ENCODE peak calls at places on chromosomes 13 and 19, in seven cellular contexts. O is K562; Q is CD4-positive, alpha-beta T cell; W is H4; N is HL-60; C is activated T-cell treated with anti-CD3 and anti-CD28 coated beads, Interleukin-2, amount 50 U/mL, for 1 hour; J is neural progenitor cell. E is an unnamed sample.

GRCh38 chr19:5480427-5480836 is 25.2 kb downstream of the ZNRF4 start:
- DNase-seq in O (peak; percentile 64), Q (peak; percentile 39), W (no peak), N (no peak), C (peak; percentile 36), J (peak; percentile 45), E (no peak)

GRCh38 chr19:48004236-48004635 is 9.8 kb downstream of the ELSPBP1 start:
- DNase-seq in O (no peak), Q (no peak), W (no peak), N (no peak), C (no peak), J (no peak), E (no peak)

GRCh38 chr19:18788782-18789421 is 2.2 kb downstream of the COMP start:
- DNase-seq in O (no peak), Q (no peak), W (no peak), N (no peak), C (no peak), J (no peak), E (no peak)

GRCh38 chr19:40363128-40363527 is 14.6 kb downstream of the PLD3 start:
- DNase-seq in O (peak; percentile 66), Q (no peak), W (no peak), N (no peak), C (no peak), J (no peak), E (no peak)

GRCh38 chr19:2365201-2365970 is 5.3 kb downstream of the TMPRSS9 start:
- DNase-seq in O (no peak), Q (no peak), W (no peak), N (no peak), C (no peak), J (no peak), E (no peak)

GRCh38 chr19:3852614-3853254 is 16.1 kb downstream of the ZFR2 start:
- DNase-seq in O (peak; percentile 79), Q (peak; percentile 40), W (peak; percentile 93), N (peak; percentile 10), C (peak; percentile 42), J (no peak), E (no peak)

GRCh38 chr13:44305845-44306244 is 67.8 kb upstream of the SERP2 start:
- DNase-seq in O (no peak), Q (no peak), W (peak; percentile 17), N (no peak), C (no peak), J (peak; percentile 34), E (no peak)

GRCh38 chr19:41626877-41627276 is at the start of gene CEACAM4:
- DNase-seq in O (no peak), Q (no peak), W (no peak), N (peak; percentile 76), C (no peak), J (no peak), E (peak; percentile 93)

GRCh38 chr19:6416658-6417405 is 7.8 kb downstream of the KHSRP start:
- DNase-seq in O (no peak), Q (no peak), W (no peak), N (no peak), C (no peak), J (no peak), E (no peak)

GRCh38 chr19:4866595-4867424 is 657 bp downstream of the PLIN3 start:
- DNase-seq in O (peak; percentile 71), Q (peak; percentile 49), W (peak; percentile 38), N (peak; percentile 63), C (peak; percentile 60), J (peak; percentile 80), E (peak; percentile 84)

GRCh38 chr13:27338816-27339215 is 68.2 kb downstream of the RASL11A start:
- DNase-seq in O (peak; percentile 37), Q (no peak), W (no peak), N (no peak), C (no peak), J (peak; percentile 73), E (no peak)

GRCh38 chr19:16542894-16543498 is 759 bp upstream of the CHERP start:
- DNase-seq in O (peak; percentile 64), Q (no peak), W (no peak), N (no peak), C (no peak), J (peak; percentile 13), E (no peak)

GRCh38 chr13:51330741-51331140 is 8.8 kb upstream of the SERPINE3 start:
- DNase-seq in O (no peak), Q (no peak), W (peak; percentile 79), N (peak; percentile 12), C (no peak), J (no peak), E (no peak)

GRCh38 chr19:15091918-15092753 is 10.1 kb downstream of the OR1I1 start:
- DNase-seq in O (peak; percentile 77), Q (no peak), W (peak; percentile 56), N (no peak), C (peak; percentile 52), J (peak; percentile 84), E (no peak)

GRCh38 chr19:3408996-3409345 is 42.6 kb downstream of the NFIC start:
- DNase-seq in O (no peak), Q (no peak), W (no peak), N (no peak), C (no peak), J (no peak), E (no peak)

GRCh38 chr13:32314968-32315254 is 252 bp downstream of the ZAR1L start:
- DNase-seq in O (peak; percentile 46), Q (no peak), W (peak; percentile 37), N (no peak), C (no peak), J (peak; percentile 55), E (no peak)

GRCh38 chr13:25821761-25822160 is 230.1 kb downstream of the SHISA2 start:
- DNase-seq in O (no peak), Q (no peak), W (no peak), N (no peak), C (no peak), J (no peak), E (no peak)

GRCh38 chr13:113936166-113936565 is 37.7 kb downstream of the C13orf46 start:
- DNase-seq in O (no peak), Q (no peak), W (no peak), N (no peak), C (no peak), J (no peak), E (peak; percentile 71)

GRCh38 chr13:31224174-31224669 is 24.4 kb downstream of the B3GLCT start:
- DNase-seq in O (no peak), Q (no peak), W (no peak), N (no peak), C (no peak), J (no peak), E (no peak)

GRCh38 chr13:113452942-113453901 is at the start of gene ADPRHL1:
- DNase-seq in O (no peak), Q (no peak), W (no peak), N (no peak), C (peak; percentile 4), J (no peak), E (peak; percentile 87)

GRCh38 chr19:11505032-11505503 is 571 bp downstream of the ZNF653 start:
- DNase-seq in O (peak; percentile 98), Q (peak; percentile 96), W (peak; percentile 92), N (peak; percentile 89), C (peak; percentile 98), J (peak; percentile 98), E (peak; percentile 98)

GRCh38 chr19:38162632-38163031 is 61.4 kb downstream of the DPF1 start:
- DNase-seq in O (no peak), Q (no peak), W (no peak), N (no peak), C (no peak), J (no peak), E (no peak)

GRCh38 chr13:112032186-112032835 is 34.6 kb upstream of the SOX1 start:
- DNase-seq in O (no peak), Q (no peak), W (peak; percentile 11), N (no peak), C (no peak), J (no peak), E (no peak)

GRCh38 chr19:55700813-55701212 is 25.8 kb downstream of the EPN1 start:
- DNase-seq in O (no peak), Q (no peak), W (no peak), N (no peak), C (no peak), J (no peak), E (peak; percentile 72)

GRCh38 chr13:113123226-113124150 is 889 bp downstream of the F10 start:
- DNase-seq in O (peak; percentile 23), Q (no peak), W (no peak), N (no peak), C (no peak), J (no peak), E (peak; percentile 68)

GRCh38 chr13:74325106-74325505 is 190.9 kb upstream of the KLF12 start:
- DNase-seq in O (no peak), Q (no peak), W (peak; percentile 24), N (no peak), C (no peak), J (no peak), E (no peak)

GRCh38 chr19:33047422-33047821 is 17.3 kb downstream of the RHPN2 start:
- DNase-seq in O (peak; percentile 79), Q (no peak), W (peak; percentile 63), N (no peak), C (no peak), J (no peak), E (no peak)

E was measured in cardiac septum.